ENCODE peak calls at places on chromosome 10, in seven cellular contexts. J, C, Y, B, T, M and Q are unnamed samples.

GRCh38 chr10:88515235-88515634 is 67.9 kb downstream of the RNLS start:
- DNase-seq in J (no peak), C (no peak), Y (no peak), M (no peak), T (no peak), B (no peak), Q (no peak)

GRCh38 chr10:30072068-30072467 is 12.7 kb upstream of the JCAD start:
- DNase-seq in C (no peak), B (no peak), Y (no peak), M (no peak), T (no peak), J (no peak), Q (no peak)

GRCh38 chr10:103241262-103242011 is 4.2 kb upstream of the RPEL1 start:
- DNase-seq in T (no peak), J (peak), Y (no peak), C (peak), M (peak), B (peak), Q (peak)

GRCh38 chr10:62996925-62997324 is 136.2 kb upstream of the NRBF2 start:
- DNase-seq in C (no peak), Y (no peak), M (no peak), B (no peak), T (no peak), J (no peak), Q (no peak)

GRCh38 chr10:60417898-60418297 is 28.2 kb upstream of the ANK3 start:
- DNase-seq in Y (no peak), B (no peak), M (no peak), J (peak), T (no peak), C (peak), Q (peak)

GRCh38 chr10:50286517-50286916 is 35.2 kb upstream of the ASAH2 start:
- DNase-seq in T (no peak), Y (no peak), J (peak), B (no peak), M (no peak), C (no peak), Q (no peak)

GRCh38 chr10:103504181-103504783 is 10.8 kb downstream of the NEURL1 start:
- DNase-seq in B (no peak), J (peak), C (peak), Y (no peak), M (peak), T (peak), Q (peak)

GRCh38 chr10:133258066-133258817 is 18.4 kb downstream of the ADAM8 start:
- DNase-seq in Y (no peak), T (no peak), B (peak), C (peak), M (no peak), J (no peak), Q (peak)

GRCh38 chr10:22670796-22671195 is 43.6 kb downstream of the PIP4K2A start:
- DNase-seq in T (no peak), M (no peak), Y (no peak), B (no peak), C (no peak), J (peak), Q (no peak)

GRCh38 chr10:123537188-123537961 is 128.8 kb upstream of the GPR26 start:
- DNase-seq in C (no peak), M (no peak), B (no peak), Y (no peak), J (no peak), T (no peak), Q (no peak)

GRCh38 chr10:78194539-78195402 is 161.1 kb downstream of the RPS24 start:
- DNase-seq in B (no peak), T (no peak), J (peak), M (no peak), Y (no peak), C (peak), Q (peak)

GRCh38 chr10:100879741-100880360 is 32.9 kb upstream of the SLF2 start:
- DNase-seq in M (no peak), J (no peak), C (no peak), B (no peak), Y (no peak), T (no peak), Q (no peak)

GRCh38 chr10:29328988-29329387 is 40.1 kb downstream of the LYZL1 start:
- DNase-seq in Y (no peak), C (no peak), J (peak), M (no peak), T (no peak), B (peak), Q (no peak)

GRCh38 chr10:3186365-3186764 is 13.8 kb upstream of the PITRM1 start:
- DNase-seq in Y (no peak), B (no peak), M (no peak), C (no peak), J (no peak), T (peak), Q (no peak)

GRCh38 chr10:4344544-4344994 is 481.4 kb upstream of the AKR1E2 start:
- DNase-seq in C (peak), M (peak), Y (no peak), T (no peak), J (peak), B (peak), Q (peak)

GRCh38 chr10:74290703-74291102 is 139.7 kb downstream of the ADK start:
- DNase-seq in J (peak), C (peak), B (no peak), Y (no peak), T (no peak), M (peak), Q (no peak)

GRCh38 chr10:63206997-63207952 is 74.1 kb downstream of the NRBF2 start:
- DNase-seq in J (peak), C (no peak), Y (no peak), M (peak), B (no peak), T (no peak), Q (peak)

GRCh38 chr10:24947304-24948097 is 4.9 kb downstream of the PRTFDC1 start:
- DNase-seq in Y (no peak), C (peak), T (no peak), M (no peak), B (no peak), J (peak), Q (peak)

GRCh38 chr10:116710021-116710420 is 32.3 kb downstream of the HSPA12A start:
- DNase-seq in T (no peak), J (no peak), Y (no peak), M (no peak), B (no peak), C (no peak), Q (no peak)

GRCh38 chr10:784759-785538 is 95.5 kb upstream of the DIP2C start:
- DNase-seq in Y (no peak), B (peak), J (peak), M (peak), C (peak), T (peak), Q (peak)

GRCh38 chr10:30705086-30705624 is 75.6 kb upstream of the LYZL2 start:
- DNase-seq in M (no peak), Y (no peak), B (peak), T (no peak), C (no peak), J (no peak), Q (no peak)

GRCh38 chr10:85864173-85864549 is 502.4 kb downstream of the GRID1 start:
- DNase-seq in M (no peak), T (no peak), B (no peak), Y (no peak), C (no peak), J (no peak), Q (no peak)

GRCh38 chr10:125928928-125929585 is 32.7 kb downstream of the FANK1 start:
- DNase-seq in B (no peak), C (no peak), J (no peak), T (no peak), Y (no peak), M (no peak), Q (no peak)

GRCh38 chr10:121157998-121158397 is 306.8 kb downstream of the WDR11 start:
- DNase-seq in B (peak), M (no peak), C (no peak), Y (no peak), J (no peak), T (no peak), Q (peak)

GRCh38 chr10:78332013-78332412 is 298.4 kb downstream of the RPS24 start:
- DNase-seq in Y (no peak), J (no peak), B (peak), M (no peak), T (no peak), C (no peak), Q (no peak)

GRCh38 chr10:84743483-84743882 is 415.1 kb downstream of the CCSER2 start:
- DNase-seq in Y (no peak), C (peak), B (no peak), M (no peak), T (no peak), J (no peak), Q (no peak)

GRCh38 chr10:80136134-80136571 is 3.6 kb downstream of the PLAC9 start:
- DNase-seq in C (peak), Y (no peak), J (peak), T (no peak), M (no peak), B (no peak), Q (no peak)

GRCh38 chr10:48251152-48251524 is 23.4 kb downstream of the FRMPD2 start:
- DNase-seq in M (no peak), C (no peak), T (no peak), B (no peak), Y (no peak), J (peak), Q (peak)

GRCh38 chr10:87861566-87861952 is 1.8 kb downstream of the KLLN start:
- DNase-seq in M (no peak), B (peak), J (peak), C (peak), T (no peak), Y (no peak), Q (peak)